ENCODE peak calls at places on chromosomes 3 and 15, in four cellular contexts. One of them, this sample, is unnamed.

GRCh38 chr3:71511037-71511436 is 72.5 kb downstream of the FOXP1 start:
- DNase-seq in fibroblast of lung: peak
- DNase-seq in endothelial cell of umbilical vein: peak
- DNase-seq in H1: no peak
- DNase-seq in this sample: no peak

GRCh38 chr3:143783856-143784370 is 64.4 kb downstream of the SLC9A9 start:
- DNase-seq in fibroblast of lung: no peak
- DNase-seq in endothelial cell of umbilical vein: no peak
- DNase-seq in H1: no peak
- DNase-seq in this sample: peak

GRCh38 chr15:28107111-28107893 is 8.2 kb upstream of the OCA2 start:
- DNase-seq in fibroblast of lung: peak
- DNase-seq in endothelial cell of umbilical vein: peak
- DNase-seq in H1: peak
- DNase-seq in this sample: no peak

GRCh38 chr3:24548278-24548677 is 53.6 kb upstream of the THRB start:
- DNase-seq in fibroblast of lung: peak
- DNase-seq in endothelial cell of umbilical vein: no peak
- DNase-seq in H1: no peak
- DNase-seq in this sample: no peak

GRCh38 chr3:38151667-38152265 is 13.3 kb downstream of the MYD88 start:
- DNase-seq in fibroblast of lung: no peak
- DNase-seq in endothelial cell of umbilical vein: no peak
- DNase-seq in H1: no peak
- DNase-seq in this sample: no peak

GRCh38 chr3:128486692-128487537 is 6.1 kb downstream of the GATA2 start:
- DNase-seq in fibroblast of lung: no peak
- DNase-seq in endothelial cell of umbilical vein: peak
- DNase-seq in H1: no peak
- DNase-seq in this sample: peak

GRCh38 chr15:57198654-57199241 is 177.6 kb upstream of the CGNL1 start:
- DNase-seq in fibroblast of lung: no peak
- DNase-seq in endothelial cell of umbilical vein: peak
- DNase-seq in H1: no peak
- DNase-seq in this sample: peak

GRCh38 chr3:139906441-139906840 is 28.5 kb upstream of the CLSTN2 start:
- DNase-seq in fibroblast of lung: peak
- DNase-seq in endothelial cell of umbilical vein: no peak
- DNase-seq in H1: no peak
- DNase-seq in this sample: peak

GRCh38 chr15:39429898-39430357 is 151.0 kb upstream of the THBS1 start:
- DNase-seq in fibroblast of lung: peak
- DNase-seq in endothelial cell of umbilical vein: peak
- DNase-seq in H1: no peak
- DNase-seq in this sample: no peak

GRCh38 chr3:27758083-27758482 is 36.0 kb upstream of the EOMES start:
- DNase-seq in fibroblast of lung: peak
- DNase-seq in endothelial cell of umbilical vein: no peak
- DNase-seq in H1: no peak
- DNase-seq in this sample: no peak

GRCh38 chr15:64507293-64507802 is 47.0 kb downstream of the ZNF609 start:
- DNase-seq in fibroblast of lung: peak
- DNase-seq in endothelial cell of umbilical vein: peak
- DNase-seq in H1: no peak
- DNase-seq in this sample: peak

GRCh38 chr3:194312186-194312742 is 38.9 kb downstream of the CPN2 start:
- DNase-seq in fibroblast of lung: no peak
- DNase-seq in endothelial cell of umbilical vein: no peak
- DNase-seq in H1: no peak
- DNase-seq in this sample: no peak

GRCh38 chr3:194311000-194311399 is 40.1 kb downstream of the CPN2 start:
- DNase-seq in fibroblast of lung: no peak
- DNase-seq in endothelial cell of umbilical vein: no peak
- DNase-seq in H1: no peak
- DNase-seq in this sample: no peak

GRCh38 chr3:194310060-194310481 is 41.1 kb downstream of the CPN2 start:
- DNase-seq in fibroblast of lung: no peak
- DNase-seq in endothelial cell of umbilical vein: no peak
- DNase-seq in H1: no peak
- DNase-seq in this sample: no peak

GRCh38 chr3:194308635-194309213 is 42.4 kb downstream of the CPN2 start:
- DNase-seq in fibroblast of lung: no peak
- DNase-seq in endothelial cell of umbilical vein: peak
- DNase-seq in H1: no peak
- DNase-seq in this sample: peak

DNA sequence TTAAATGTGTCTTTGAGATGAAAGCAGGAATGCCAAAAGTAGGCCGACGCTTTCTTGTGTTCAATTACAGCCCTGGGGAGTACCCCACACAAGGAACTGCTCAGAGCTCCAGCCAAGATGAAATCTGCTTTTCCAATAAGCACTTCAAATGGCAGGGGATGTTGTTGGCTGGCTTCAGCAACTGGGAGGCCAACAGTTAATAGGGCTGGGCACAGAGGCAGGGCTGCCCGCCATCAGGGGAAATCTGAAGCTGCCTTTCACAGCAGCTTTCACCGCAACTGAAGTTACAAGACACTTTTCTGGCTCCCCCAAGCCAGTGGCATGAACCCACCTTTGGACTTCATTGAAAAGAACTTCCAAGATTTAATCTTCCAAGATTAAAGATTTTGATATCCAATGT is 40.6 kb downstream of the CPN2 start:
- DNase-seq in fibroblast of lung: no peak
- DNase-seq in endothelial cell of umbilical vein: no peak
- DNase-seq in H1: no peak
- DNase-seq in this sample: no peak
- H3K27ac ChIP-seq in fibroblast of lung: no peak
- H3K27ac ChIP-seq in endothelial cell of umbilical vein: no peak
- H3K27ac ChIP-seq in H1: no peak
- H3K27ac ChIP-seq in this sample: no peak

GRCh38 chr15:90529008-90529368 is 735 bp upstream of the CRTC3 start:
- DNase-seq in fibroblast of lung: no peak
- DNase-seq in endothelial cell of umbilical vein: no peak
- DNase-seq in H1: no peak
- DNase-seq in this sample: no peak
- TF ChIP-seq EZH2 in fibroblast of lung: no peak
- TF ChIP-seq EZH2 in endothelial cell of umbilical vein: no peak
- TF ChIP-seq EZH2 in H1: no peak
- TF ChIP-seq EZH2 in this sample: no peak

DNA sequence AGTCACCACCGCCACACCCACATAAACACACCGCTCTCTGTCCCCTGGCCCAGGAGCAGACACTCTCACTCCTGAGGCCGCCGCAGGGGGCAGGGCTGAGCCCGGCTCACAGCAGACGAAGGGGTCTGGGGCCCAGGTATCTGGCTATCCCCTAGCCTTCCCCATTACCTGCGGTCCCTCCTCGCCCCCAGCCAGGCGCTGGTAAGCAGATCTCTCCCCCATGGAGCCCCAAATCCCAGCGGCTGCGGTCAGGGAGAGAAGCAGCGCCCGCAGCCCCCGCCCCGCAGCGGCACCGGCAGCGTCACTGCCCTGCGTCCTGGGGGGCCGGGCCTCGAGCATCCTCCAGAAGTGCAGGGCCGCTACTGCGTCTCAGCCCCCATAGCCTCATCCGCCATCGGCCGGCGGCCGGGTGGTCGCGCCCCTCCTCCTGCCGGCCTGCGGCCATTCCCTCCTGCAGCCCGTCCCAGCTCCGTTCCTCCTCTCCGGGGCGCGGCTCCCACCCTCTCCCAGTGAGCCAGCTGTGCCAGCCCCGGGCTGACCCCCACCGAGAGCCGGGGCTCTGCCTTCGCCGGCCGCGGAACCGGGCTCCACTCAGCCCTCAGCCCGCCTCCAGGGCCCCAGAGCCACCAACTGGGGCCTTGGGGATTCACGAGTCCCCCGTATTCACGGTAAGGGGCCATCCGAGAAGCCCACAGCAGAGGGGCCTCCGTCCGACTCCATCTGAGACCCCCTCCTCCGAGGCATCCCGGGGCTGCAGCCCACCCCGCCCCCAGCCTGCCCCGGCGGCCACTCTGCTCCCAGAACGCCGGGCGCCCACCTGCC is 13.1 kb downstream of the TNK2 start:
- DNase-seq in fibroblast of lung: peak
- DNase-seq in endothelial cell of umbilical vein: peak
- DNase-seq in H1: peak
- DNase-seq in this sample: peak
- H3K4me3 ChIP-seq in fibroblast of lung: peak
- H3K4me3 ChIP-seq in endothelial cell of umbilical vein: peak
- H3K4me3 ChIP-seq in H1: peak
- H3K4me3 ChIP-seq in this sample: peak

GRCh38 chr3:12985148-12985547 is 88.1 kb downstream of the IQSEC1 start:
- DNase-seq in fibroblast of lung: no peak
- DNase-seq in endothelial cell of umbilical vein: no peak
- DNase-seq in H1: no peak
- DNase-seq in this sample: no peak

GRCh38 chr3:12986521-12986920 is 86.7 kb downstream of the IQSEC1 start:
- DNase-seq in fibroblast of lung: no peak
- DNase-seq in endothelial cell of umbilical vein: no peak
- DNase-seq in H1: no peak
- DNase-seq in this sample: no peak

GRCh38 chr3:12987602-12988001 is 85.6 kb downstream of the IQSEC1 start:
- DNase-seq in fibroblast of lung: no peak
- DNase-seq in endothelial cell of umbilical vein: no peak
- DNase-seq in H1: no peak
- DNase-seq in this sample: no peak

GRCh38 chr3:12986986-12987385 is 86.2 kb downstream of the IQSEC1 start:
- DNase-seq in fibroblast of lung: no peak
- DNase-seq in endothelial cell of umbilical vein: no peak
- DNase-seq in H1: no peak
- DNase-seq in this sample: no peak

DNA sequence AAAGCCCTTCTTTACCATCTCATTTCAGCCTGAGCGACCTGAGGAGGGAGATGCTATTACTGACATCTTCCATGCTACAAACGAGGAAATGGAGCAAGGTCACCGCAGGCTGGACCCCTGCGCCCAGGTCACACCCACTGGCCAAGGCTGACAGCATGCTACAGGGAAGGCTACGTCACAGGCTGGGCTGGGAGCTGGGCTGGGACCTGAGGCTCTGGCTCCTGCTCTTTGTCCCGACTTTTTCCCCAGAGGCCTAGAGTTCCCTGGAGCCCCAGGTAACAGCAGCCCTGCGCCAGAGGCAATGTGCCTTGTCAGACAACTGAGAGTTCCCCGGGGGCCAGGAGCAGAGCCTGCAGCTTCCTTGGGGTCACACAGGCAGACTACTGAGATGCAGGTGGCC is 87.2 kb downstream of the IQSEC1 start:
- DNase-seq in fibroblast of lung: no peak
- DNase-seq in endothelial cell of umbilical vein: no peak
- DNase-seq in H1: no peak
- DNase-seq in this sample: no peak
- H3K27ac ChIP-seq in fibroblast of lung: no peak
- H3K27ac ChIP-seq in endothelial cell of umbilical vein: no peak
- H3K27ac ChIP-seq in H1: no peak
- H3K27ac ChIP-seq in this sample: no peak

GRCh38 chr15:96346409-96346808 is 15.9 kb downstream of the NR2F2 start:
- DNase-seq in fibroblast of lung: peak
- DNase-seq in endothelial cell of umbilical vein: peak
- DNase-seq in H1: no peak
- DNase-seq in this sample: no peak
- TF ChIP-seq EZH2 in fibroblast of lung: no peak
- TF ChIP-seq EZH2 in endothelial cell of umbilical vein: no peak
- TF ChIP-seq EZH2 in H1: no peak
- TF ChIP-seq EZH2 in this sample: no peak

GRCh38 chr3:3800076-3800448 is 831 bp downstream of the LRRN1 start:
- DNase-seq in fibroblast of lung: no peak
- DNase-seq in endothelial cell of umbilical vein: no peak
- DNase-seq in H1: no peak
- DNase-seq in this sample: no peak
- H3K4me3 ChIP-seq in fibroblast of lung: no peak
- H3K4me3 ChIP-seq in endothelial cell of umbilical vein: no peak
- H3K4me3 ChIP-seq in H1: peak
- H3K4me3 ChIP-seq in this sample: no peak

GRCh38 chr15:50624616-50625168 is 61.9 kb downstream of the TRPM7 start:
- DNase-seq in fibroblast of lung: peak
- DNase-seq in endothelial cell of umbilical vein: no peak
- DNase-seq in H1: no peak
- DNase-seq in this sample: no peak
- H3K27ac ChIP-seq in fibroblast of lung: no peak
- H3K27ac ChIP-seq in endothelial cell of umbilical vein: no peak
- H3K27ac ChIP-seq in H1: no peak
- H3K27ac ChIP-seq in this sample: peak

GRCh38 chr3:43994594-43995077 is 247.1 kb upstream of the TOPAZ1 start:
- DNase-seq in fibroblast of lung: no peak
- DNase-seq in endothelial cell of umbilical vein: no peak
- DNase-seq in H1: no peak
- DNase-seq in this sample: no peak
- TF ChIP-seq EZH2 in fibroblast of lung: peak
- TF ChIP-seq EZH2 in endothelial cell of umbilical vein: no peak
- TF ChIP-seq EZH2 in H1: no peak
- TF ChIP-seq EZH2 in this sample: no peak

GRCh38 chr3:46463120-46463867 is 1.4 kb downstream of the LTF start:
- DNase-seq in fibroblast of lung: no peak
- DNase-seq in endothelial cell of umbilical vein: no peak
- DNase-seq in H1: peak
- DNase-seq in this sample: no peak
- H3K4me3 ChIP-seq in fibroblast of lung: no peak
- H3K4me3 ChIP-seq in endothelial cell of umbilical vein: no peak
- H3K4me3 ChIP-seq in H1: no peak
- H3K4me3 ChIP-seq in this sample: no peak

GRCh38 chr3:52124766-52125165 is 29.5 kb downstream of the POC1A start:
- DNase-seq in fibroblast of lung: no peak
- DNase-seq in endothelial cell of umbilical vein: no peak
- DNase-seq in H1: no peak
- DNase-seq in this sample: no peak

GRCh38 chr3:52124126-52124525 is 30.1 kb downstream of the POC1A start:
- DNase-seq in fibroblast of lung: no peak
- DNase-seq in endothelial cell of umbilical vein: no peak
- DNase-seq in H1: no peak
- DNase-seq in this sample: no peak

GRCh38 chr3:52122491-52122890 is 31.7 kb downstream of the POC1A start:
- DNase-seq in fibroblast of lung: no peak
- DNase-seq in endothelial cell of umbilical vein: no peak
- DNase-seq in H1: no peak
- DNase-seq in this sample: no peak

GRCh38 chr3:52121813-52122212 is 32.4 kb downstream of the POC1A start:
- DNase-seq in fibroblast of lung: no peak
- DNase-seq in endothelial cell of umbilical vein: no peak
- DNase-seq in H1: no peak
- DNase-seq in this sample: no peak

DNA sequence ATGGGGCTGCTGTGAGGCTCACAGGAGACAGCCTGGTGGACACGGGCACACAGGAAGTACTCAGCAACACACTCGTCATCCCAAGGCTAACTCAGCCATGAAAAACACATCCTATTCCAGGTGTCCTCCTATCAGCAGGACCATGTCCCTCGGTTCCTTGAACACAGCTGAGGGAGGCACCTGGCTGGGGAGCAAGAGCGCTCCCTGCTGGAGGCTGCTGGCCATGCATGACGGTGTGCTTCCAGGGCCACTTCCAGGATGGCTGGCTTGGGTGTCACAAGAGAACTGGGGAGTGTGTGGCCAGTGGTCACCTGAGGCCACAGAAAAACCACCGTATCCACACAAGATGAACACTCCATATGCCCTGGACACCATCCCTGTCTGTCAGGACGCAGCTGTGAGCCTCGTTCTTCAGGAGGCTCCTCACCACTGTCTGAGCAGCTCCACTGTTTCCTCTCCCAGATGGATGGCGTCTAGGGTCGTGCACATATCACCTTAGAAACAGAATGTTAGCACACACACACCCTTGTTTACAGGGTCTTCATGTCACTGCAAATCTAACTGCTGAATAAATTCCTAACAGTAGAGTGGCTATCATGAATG is 31.0 kb downstream of the POC1A start:
- DNase-seq in fibroblast of lung: peak
- DNase-seq in endothelial cell of umbilical vein: peak
- DNase-seq in H1: peak
- DNase-seq in this sample: peak
- H3K27ac ChIP-seq in fibroblast of lung: no peak
- H3K27ac ChIP-seq in endothelial cell of umbilical vein: no peak
- H3K27ac ChIP-seq in H1: no peak
- H3K27ac ChIP-seq in this sample: no peak

This sample was measured in A673.